ENCODE peak calls at places on chromosome 3, in ten cellular contexts. N, S, R, L, V, H, W, Z, M and F are unnamed samples.

GRCh38 chr3:45170071-45170470 is 23.9 kb upstream of the CDCP1 start:
- DNase-seq in N (no peak), S (no peak), R (no peak), L (no peak), V (no peak), H (no peak), W (no peak), Z (no peak), M (no peak), F (no peak)

GRCh38 chr3:138509586-138509985 is 75.2 kb downstream of the ESYT3 start:
- DNase-seq in N (no peak), S (no peak), R (no peak), L (no peak), V (no peak), H (no peak), W (no peak), Z (no peak), M (no peak), F (no peak)

GRCh38 chr3:4038351-4038750 is 239.1 kb downstream of the LRRN1 start:
- DNase-seq in N (no peak), S (no peak), R (no peak), L (no peak), V (no peak), H (no peak), W (no peak), Z (no peak), M (no peak), F (no peak)

GRCh38 chr3:38655708-38656300 is 6.3 kb upstream of the SCN5A start:
- DNase-seq in N (peak), S (no peak), R (peak), L (no peak), V (no peak), H (no peak), W (peak), Z (no peak), M (peak), F (no peak)

GRCh38 chr3:139772539-139773500 is 95.0 kb upstream of the NMNAT3 start:
- DNase-seq in N (no peak), S (no peak), R (no peak), L (no peak), V (no peak), H (no peak), W (no peak), Z (no peak), M (no peak), F (no peak)

GRCh38 chr3:53595660-53596059 is 101.2 kb downstream of the CACNA1D start:
- DNase-seq in N (no peak), S (no peak), R (no peak), L (no peak), V (no peak), H (no peak), W (no peak), Z (no peak), M (no peak), F (no peak)

GRCh38 chr3:54427501-54427900 is 305.1 kb downstream of the CACNA2D3 start:
- DNase-seq in N (no peak), S (no peak), R (no peak), L (no peak), V (no peak), H (no peak), W (no peak), Z (no peak), M (no peak), F (no peak)

GRCh38 chr3:168071535-168071934 is 24.2 kb downstream of the GOLIM4 start:
- DNase-seq in N (no peak), S (no peak), R (no peak), L (peak), V (peak), H (no peak), W (no peak), Z (no peak), M (no peak), F (no peak)